ENCODE peak calls at places on chromosomes 7 and 10, in eight cellular contexts. Z is fibroblast of lung, E is progenitor cell of endocrine pancreas, K is colonic mucosa, T is IMR-90, M is heart left ventricle, V is nephron progenitor cell, J is transverse colon. U is an unnamed sample.

GRCh38 chr7:129468087-129468486 is 33.9 kb downstream of the STRIP2 start:
- DNase-seq in M (no peak), E (no peak), Z (peak; percentile 72), J (no peak), V (no peak), K (no peak), T (peak; percentile 75), U (no peak)

GRCh38 chr7:47088329-47089067 is 493.4 kb downstream of the TNS3 start:
- DNase-seq in J (peak; percentile 27), M (peak; percentile 77), Z (peak; percentile 53), K (peak; percentile 37), T (peak; percentile 67), V (peak; percentile 69), E (peak; percentile 49), U (peak; percentile 60)

GRCh38 chr10:130212736-130213135 is 76.5 kb downstream of the GLRX3 start:
- DNase-seq in J (no peak), V (no peak), K (no peak), Z (no peak), M (no peak), T (no peak), E (no peak), U (no peak)

GRCh38 chr7:28272461-28272877 is 91.9 kb upstream of the JAZF1 start:
- DNase-seq in M (no peak), E (no peak), V (peak; percentile 48), J (peak; percentile 25), T (peak; percentile 68), Z (peak; percentile 47), K (peak; percentile 29), U (peak; percentile 55)

GRCh38 chr7:78139335-78139734 is 340.8 kb downstream of the PHTF2 start:
- DNase-seq in T (peak; percentile 56), Z (peak; percentile 67), E (no peak), K (no peak), J (no peak), V (no peak), M (no peak), U (no peak)

GRCh38 chr7:112411186-112411795 is 39.0 kb upstream of the IFRD1 start:
- DNase-seq in Z (peak; percentile 31), V (no peak), E (no peak), K (no peak), J (peak; percentile 14), M (no peak), T (peak; percentile 62), U (peak; percentile 16)

GRCh38 chr7:35246819-35247218 is 7.1 kb downstream of the TBX20 start:
- DNase-seq in E (no peak), Z (no peak), K (no peak), V (no peak), T (no peak), J (no peak), M (no peak), U (no peak)

GRCh38 chr7:68158686-68159255 is 1162.1 kb downstream of the TYW1 start:
- DNase-seq in T (no peak), J (no peak), Z (no peak), K (no peak), E (no peak), M (no peak), V (no peak), U (no peak)

GRCh38 chr7:157389951-157390730 is 53.3 kb downstream of the DNAJB6 start:
- DNase-seq in J (no peak), M (no peak), E (no peak), K (no peak), T (no peak), Z (peak; percentile 68), V (no peak), U (no peak)

GRCh38 chr7:81886211-81886764 is 116.4 kb upstream of the HGF start:
- DNase-seq in T (no peak), Z (peak; percentile 11), M (no peak), V (no peak), K (no peak), E (no peak), J (no peak), U (no peak)

GRCh38 chr7:2150445-2150815 is 82.3 kb downstream of the MAD1L1 start:
- DNase-seq in J (no peak), V (no peak), K (no peak), E (no peak), M (peak; percentile 47), T (no peak), Z (no peak), U (no peak)

GRCh38 chr10:130243015-130243414 is 106.8 kb downstream of the GLRX3 start:
- DNase-seq in Z (no peak), J (no peak), M (no peak), E (no peak), V (no peak), K (no peak), T (no peak), U (no peak)

GRCh38 chr7:102211590-102212550 is 74.8 kb upstream of the SH2B2 start:
- DNase-seq in E (no peak), J (no peak), M (no peak), K (no peak), V (no peak), Z (no peak), T (no peak), U (no peak)

GRCh38 chr7:70634071-70634470 is 497.9 kb upstream of the GALNT17 start:
- DNase-seq in E (no peak), M (no peak), V (no peak), T (no peak), J (no peak), Z (no peak), K (no peak), U (no peak)

GRCh38 chr10:116210588-116211346 is 62.2 kb downstream of the GFRA1 start:
- DNase-seq in M (no peak), J (no peak), V (no peak), T (peak; percentile 6), Z (peak; percentile 42), E (no peak), K (no peak), U (no peak)

DNA sequence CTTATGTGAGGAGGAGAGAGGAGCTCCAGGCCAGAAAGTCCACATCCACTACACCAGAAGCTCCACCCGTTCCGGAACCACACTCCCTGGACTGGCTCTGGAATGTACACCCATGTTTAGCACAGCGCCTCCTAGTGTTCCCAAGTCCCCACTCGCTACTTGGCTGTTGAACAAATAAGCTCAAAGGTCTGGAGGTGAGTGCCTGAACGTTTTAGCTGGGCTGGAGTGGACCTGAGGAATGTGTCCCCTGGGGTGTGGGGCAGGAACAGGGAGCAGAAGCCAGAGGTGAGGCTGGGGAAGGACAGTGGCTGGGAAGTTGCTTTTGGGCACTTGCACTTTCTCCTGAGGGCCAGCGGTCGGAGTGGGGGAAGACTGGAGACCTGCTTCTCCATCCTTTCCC is 164.1 kb upstream of the CDCA7L start:
- DNase-seq in Z (peak; percentile 21), M (no peak), E (no peak), T (peak; percentile 37), K (peak; percentile 44), J (peak; percentile 28), V (peak; percentile 48), U (peak; percentile 45)
- TF ChIP-seq CTCF in Z (peak; percentile 51), M (no peak), E (no peak), T (peak; percentile 37), K (no peak), J (no peak), V (no peak), U (no peak)

GRCh38 chr10:58643029-58643428 is 130.4 kb downstream of the BICC1 start:
- DNase-seq in T (no peak), M (no peak), V (no peak), K (no peak), J (no peak), E (no peak), Z (no peak), U (no peak)

GRCh38 chr10:58641708-58642107 is 129.0 kb downstream of the BICC1 start:
- DNase-seq in M (no peak), K (no peak), J (no peak), V (no peak), T (peak; percentile 88), E (no peak), Z (peak; percentile 95), U (no peak)

GRCh38 chr10:58642283-58642682 is 129.6 kb downstream of the BICC1 start:
- DNase-seq in E (no peak), Z (peak; percentile 74), V (no peak), M (no peak), K (no peak), J (no peak), T (peak; percentile 50), U (no peak)

GRCh38 chr10:58638406-58638805 is 125.7 kb downstream of the BICC1 start:
- DNase-seq in K (no peak), V (no peak), M (no peak), J (no peak), T (no peak), E (no peak), Z (peak; percentile 80), U (no peak)

DNA sequence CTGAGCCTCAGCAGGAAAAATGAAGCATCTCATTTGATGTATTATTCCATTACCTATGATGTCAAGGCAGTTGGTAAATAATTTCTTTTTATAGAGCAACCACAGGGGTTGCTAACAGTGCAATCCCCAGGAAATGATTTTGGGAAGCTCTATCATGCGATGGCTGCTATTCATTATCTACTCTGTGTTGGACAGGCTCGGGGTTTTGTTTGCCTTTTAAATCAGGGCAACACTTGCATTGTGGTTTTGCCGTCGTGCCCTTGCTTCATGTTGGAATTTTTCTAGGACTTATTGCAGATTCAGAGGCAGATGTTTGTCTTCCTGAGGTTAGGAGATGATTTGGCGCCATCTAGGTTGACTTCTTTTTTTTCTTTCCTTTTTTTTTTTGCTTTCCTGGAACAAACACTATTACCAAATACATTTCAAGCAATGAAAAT is 128.4 kb downstream of the BICC1 start:
- DNase-seq in M (no peak), J (no peak), T (peak; percentile 92), K (no peak), V (no peak), E (no peak), Z (peak; percentile 99), U (no peak)
- TF ChIP-seq CTCF in M (no peak), J (no peak), T (peak; percentile 46), K (no peak), V (no peak), E (no peak), Z (peak; percentile 43), U (no peak)

GRCh38 chr10:71429304-71429703 is 32.6 kb downstream of the CDH23 start:
- DNase-seq in M (no peak), Z (no peak), V (no peak), K (no peak), J (no peak), T (no peak), E (no peak), U (no peak)

GRCh38 chr10:71427246-71427645 is 30.5 kb downstream of the CDH23 start:
- DNase-seq in K (no peak), T (no peak), Z (no peak), E (no peak), V (no peak), M (no peak), J (no peak), U (no peak)

GRCh38 chr10:71431945-71432905 is 35.5 kb downstream of the CDH23 start:
- DNase-seq in V (no peak), E (no peak), M (no peak), J (no peak), Z (no peak), K (no peak), T (no peak), U (no peak)

GRCh38 chr10:71431216-71431944 is 34.7 kb downstream of the CDH23 start:
- DNase-seq in Z (no peak), T (no peak), V (no peak), M (no peak), K (no peak), E (no peak), J (no peak), U (no peak)

GRCh38 chr10:71429929-71430328 is 33.2 kb downstream of the CDH23 start:
- DNase-seq in V (no peak), T (no peak), Z (no peak), E (no peak), M (no peak), J (no peak), K (no peak), U (no peak)
- TF ChIP-seq CTCF in V (peak; percentile 26), T (no peak), Z (no peak), E (peak; percentile 48), M (no peak), J (no peak), K (no peak), U (peak; percentile 62)

GRCh38 chr7:134787720-134788119 is 8.3 kb downstream of the CALD1 start:
- DNase-seq in J (no peak), K (no peak), V (no peak), E (no peak), Z (no peak), M (no peak), T (no peak), U (no peak)
- TF ChIP-seq CTCF in J (no peak), K (no peak), V (no peak), E (no peak), Z (no peak), M (no peak), T (no peak), U (no peak)